ENCODE peak calls at places on chromosome 14, in seven cellular contexts. One of them, this sample, is unnamed.

GRCh38 chr14:22836301-22837058 is at the start of gene MMP14:
- DNase-seq in ELF-1: peak
- DNase-seq in WERI-Rb-1: no peak
- DNase-seq in aorta: peak
- DNase-seq in stimulated activated CD8-positive, alpha-beta memory T cell treated with anti-CD3 and anti-CD28 coated beads, Interleukin-4, amount 100 ng/mL, for 4 hours: no peak
- DNase-seq in GM03348: peak
- DNase-seq in NCI-H2171 treated with DMSO at 0.1 percent for 48 hours: peak
- DNase-seq in this sample: no peak

GRCh38 chr14:31898835-31899528 is 178.1 kb upstream of the ARHGAP5 start:
- DNase-seq in ELF-1: no peak
- DNase-seq in WERI-Rb-1: no peak
- DNase-seq in aorta: no peak
- DNase-seq in stimulated activated CD8-positive, alpha-beta memory T cell treated with anti-CD3 and anti-CD28 coated beads, Interleukin-4, amount 100 ng/mL, for 4 hours: no peak
- DNase-seq in GM03348: no peak
- DNase-seq in NCI-H2171 treated with DMSO at 0.1 percent for 48 hours: no peak
- DNase-seq in this sample: no peak

GRCh38 chr14:25400607-25401206 is 350.8 kb upstream of the STXBP6 start:
- DNase-seq in ELF-1: no peak
- DNase-seq in WERI-Rb-1: peak
- DNase-seq in aorta: no peak
- DNase-seq in stimulated activated CD8-positive, alpha-beta memory T cell treated with anti-CD3 and anti-CD28 coated beads, Interleukin-4, amount 100 ng/mL, for 4 hours: no peak
- DNase-seq in GM03348: peak
- DNase-seq in NCI-H2171 treated with DMSO at 0.1 percent for 48 hours: peak
- DNase-seq in this sample: no peak

GRCh38 chr14:100213956-100214767 is 24.8 kb upstream of the YY1 start:
- DNase-seq in ELF-1: peak
- DNase-seq in WERI-Rb-1: peak
- DNase-seq in aorta: peak
- DNase-seq in stimulated activated CD8-positive, alpha-beta memory T cell treated with anti-CD3 and anti-CD28 coated beads, Interleukin-4, amount 100 ng/mL, for 4 hours: peak
- DNase-seq in GM03348: peak
- DNase-seq in NCI-H2171 treated with DMSO at 0.1 percent for 48 hours: peak
- DNase-seq in this sample: peak

GRCh38 chr14:79686196-79686595 is 525.1 kb downstream of the DIO2 start:
- DNase-seq in ELF-1: no peak
- DNase-seq in WERI-Rb-1: no peak
- DNase-seq in aorta: no peak
- DNase-seq in stimulated activated CD8-positive, alpha-beta memory T cell treated with anti-CD3 and anti-CD28 coated beads, Interleukin-4, amount 100 ng/mL, for 4 hours: no peak
- DNase-seq in GM03348: no peak
- DNase-seq in NCI-H2171 treated with DMSO at 0.1 percent for 48 hours: no peak
- DNase-seq in this sample: no peak

GRCh38 chr14:81070511-81070910 is 115.1 kb downstream of the TSHR start:
- DNase-seq in ELF-1: no peak
- DNase-seq in WERI-Rb-1: no peak
- DNase-seq in aorta: no peak
- DNase-seq in stimulated activated CD8-positive, alpha-beta memory T cell treated with anti-CD3 and anti-CD28 coated beads, Interleukin-4, amount 100 ng/mL, for 4 hours: no peak
- DNase-seq in GM03348: no peak
- DNase-seq in NCI-H2171 treated with DMSO at 0.1 percent for 48 hours: peak
- DNase-seq in this sample: no peak

GRCh38 chr14:67934087-67934486 is 114.5 kb downstream of the RAD51B start:
- DNase-seq in ELF-1: peak
- DNase-seq in WERI-Rb-1: peak
- DNase-seq in aorta: no peak
- DNase-seq in stimulated activated CD8-positive, alpha-beta memory T cell treated with anti-CD3 and anti-CD28 coated beads, Interleukin-4, amount 100 ng/mL, for 4 hours: no peak
- DNase-seq in GM03348: peak
- DNase-seq in NCI-H2171 treated with DMSO at 0.1 percent for 48 hours: peak
- DNase-seq in this sample: no peak

GRCh38 chr14:65976771-65977170 is 509.4 kb upstream of the CCDC196 start:
- DNase-seq in ELF-1: no peak
- DNase-seq in WERI-Rb-1: no peak
- DNase-seq in aorta: no peak
- DNase-seq in stimulated activated CD8-positive, alpha-beta memory T cell treated with anti-CD3 and anti-CD28 coated beads, Interleukin-4, amount 100 ng/mL, for 4 hours: no peak
- DNase-seq in GM03348: no peak
- DNase-seq in NCI-H2171 treated with DMSO at 0.1 percent for 48 hours: no peak
- DNase-seq in this sample: no peak

GRCh38 chr14:98953544-98954346 is 318.3 kb downstream of the BCL11B start:
- DNase-seq in ELF-1: no peak
- DNase-seq in WERI-Rb-1: no peak
- DNase-seq in aorta: peak
- DNase-seq in stimulated activated CD8-positive, alpha-beta memory T cell treated with anti-CD3 and anti-CD28 coated beads, Interleukin-4, amount 100 ng/mL, for 4 hours: no peak
- DNase-seq in GM03348: peak
- DNase-seq in NCI-H2171 treated with DMSO at 0.1 percent for 48 hours: no peak
- DNase-seq in this sample: no peak

GRCh38 chr14:99268776-99269510 is 3.1 kb downstream of the BCL11B start:
- DNase-seq in ELF-1: no peak
- DNase-seq in WERI-Rb-1: no peak
- DNase-seq in aorta: no peak
- DNase-seq in stimulated activated CD8-positive, alpha-beta memory T cell treated with anti-CD3 and anti-CD28 coated beads, Interleukin-4, amount 100 ng/mL, for 4 hours: no peak
- DNase-seq in GM03348: no peak
- DNase-seq in NCI-H2171 treated with DMSO at 0.1 percent for 48 hours: peak
- DNase-seq in this sample: no peak

GRCh38 chr14:31336646-31337045 is 83.7 kb downstream of the HEATR5A start:
- DNase-seq in ELF-1: no peak
- DNase-seq in WERI-Rb-1: no peak
- DNase-seq in aorta: no peak
- DNase-seq in stimulated activated CD8-positive, alpha-beta memory T cell treated with anti-CD3 and anti-CD28 coated beads, Interleukin-4, amount 100 ng/mL, for 4 hours: no peak
- DNase-seq in GM03348: no peak
- DNase-seq in NCI-H2171 treated with DMSO at 0.1 percent for 48 hours: no peak
- DNase-seq in this sample: no peak

GRCh38 chr14:67253076-67253635 is 11.9 kb downstream of the PALS1 start:
- DNase-seq in ELF-1: no peak
- DNase-seq in WERI-Rb-1: no peak
- DNase-seq in aorta: no peak
- DNase-seq in stimulated activated CD8-positive, alpha-beta memory T cell treated with anti-CD3 and anti-CD28 coated beads, Interleukin-4, amount 100 ng/mL, for 4 hours: no peak
- DNase-seq in GM03348: no peak
- DNase-seq in NCI-H2171 treated with DMSO at 0.1 percent for 48 hours: no peak
- DNase-seq in this sample: no peak

GRCh38 chr14:55927059-55927458 is 191.2 kb upstream of the PELI2 start:
- DNase-seq in ELF-1: peak
- DNase-seq in WERI-Rb-1: no peak
- DNase-seq in aorta: no peak
- DNase-seq in stimulated activated CD8-positive, alpha-beta memory T cell treated with anti-CD3 and anti-CD28 coated beads, Interleukin-4, amount 100 ng/mL, for 4 hours: no peak
- DNase-seq in GM03348: no peak
- DNase-seq in NCI-H2171 treated with DMSO at 0.1 percent for 48 hours: no peak
- DNase-seq in this sample: no peak

GRCh38 chr14:96953443-96953842 is 156.3 kb downstream of the VRK1 start:
- DNase-seq in ELF-1: no peak
- DNase-seq in WERI-Rb-1: no peak
- DNase-seq in aorta: no peak
- DNase-seq in stimulated activated CD8-positive, alpha-beta memory T cell treated with anti-CD3 and anti-CD28 coated beads, Interleukin-4, amount 100 ng/mL, for 4 hours: no peak
- DNase-seq in GM03348: no peak
- DNase-seq in NCI-H2171 treated with DMSO at 0.1 percent for 48 hours: no peak
- DNase-seq in this sample: no peak

GRCh38 chr14:54697806-54698205 is 130.9 kb downstream of the SAMD4A start:
- DNase-seq in ELF-1: no peak
- DNase-seq in WERI-Rb-1: peak
- DNase-seq in aorta: no peak
- DNase-seq in stimulated activated CD8-positive, alpha-beta memory T cell treated with anti-CD3 and anti-CD28 coated beads, Interleukin-4, amount 100 ng/mL, for 4 hours: no peak
- DNase-seq in GM03348: no peak
- DNase-seq in NCI-H2171 treated with DMSO at 0.1 percent for 48 hours: no peak
- DNase-seq in this sample: no peak

GRCh38 chr14:103700753-103701490 is 14.3 kb downstream of the XRCC3 start:
- DNase-seq in ELF-1: no peak
- DNase-seq in WERI-Rb-1: no peak
- DNase-seq in aorta: no peak
- DNase-seq in stimulated activated CD8-positive, alpha-beta memory T cell treated with anti-CD3 and anti-CD28 coated beads, Interleukin-4, amount 100 ng/mL, for 4 hours: no peak
- DNase-seq in GM03348: no peak
- DNase-seq in NCI-H2171 treated with DMSO at 0.1 percent for 48 hours: no peak
- DNase-seq in this sample: no peak

GRCh38 chr14:33404964-33405574 is 466.4 kb downstream of the NPAS3 start:
- DNase-seq in ELF-1: no peak
- DNase-seq in WERI-Rb-1: no peak
- DNase-seq in aorta: no peak
- DNase-seq in stimulated activated CD8-positive, alpha-beta memory T cell treated with anti-CD3 and anti-CD28 coated beads, Interleukin-4, amount 100 ng/mL, for 4 hours: no peak
- DNase-seq in GM03348: no peak
- DNase-seq in NCI-H2171 treated with DMSO at 0.1 percent for 48 hours: no peak
- DNase-seq in this sample: no peak

GRCh38 chr14:77071938-77072388 is 26.1 kb upstream of the CIPC start:
- DNase-seq in ELF-1: no peak
- DNase-seq in WERI-Rb-1: no peak
- DNase-seq in aorta: no peak
- DNase-seq in stimulated activated CD8-positive, alpha-beta memory T cell treated with anti-CD3 and anti-CD28 coated beads, Interleukin-4, amount 100 ng/mL, for 4 hours: no peak
- DNase-seq in GM03348: peak
- DNase-seq in NCI-H2171 treated with DMSO at 0.1 percent for 48 hours: no peak
- DNase-seq in this sample: no peak

GRCh38 chr14:23577710-23578392 is 739 bp downstream of the JPH4 start:
- DNase-seq in ELF-1: no peak
- DNase-seq in WERI-Rb-1: no peak
- DNase-seq in aorta: no peak
- DNase-seq in stimulated activated CD8-positive, alpha-beta memory T cell treated with anti-CD3 and anti-CD28 coated beads, Interleukin-4, amount 100 ng/mL, for 4 hours: no peak
- DNase-seq in GM03348: no peak
- DNase-seq in NCI-H2171 treated with DMSO at 0.1 percent for 48 hours: no peak
- DNase-seq in this sample: no peak

GRCh38 chr14:92897922-92898599 is 24.9 kb upstream of the CHGA start:
- DNase-seq in ELF-1: no peak
- DNase-seq in WERI-Rb-1: no peak
- DNase-seq in aorta: no peak
- DNase-seq in stimulated activated CD8-positive, alpha-beta memory T cell treated with anti-CD3 and anti-CD28 coated beads, Interleukin-4, amount 100 ng/mL, for 4 hours: peak
- DNase-seq in GM03348: no peak
- DNase-seq in NCI-H2171 treated with DMSO at 0.1 percent for 48 hours: no peak
- DNase-seq in this sample: no peak

GRCh38 chr14:92154283-92154942 is 32.6 kb downstream of the CPSF2 start:
- DNase-seq in ELF-1: no peak
- DNase-seq in WERI-Rb-1: no peak
- DNase-seq in aorta: no peak
- DNase-seq in stimulated activated CD8-positive, alpha-beta memory T cell treated with anti-CD3 and anti-CD28 coated beads, Interleukin-4, amount 100 ng/mL, for 4 hours: no peak
- DNase-seq in GM03348: peak
- DNase-seq in NCI-H2171 treated with DMSO at 0.1 percent for 48 hours: no peak
- DNase-seq in this sample: no peak

This sample was measured in activated T-helper 1 cell treated with anti-CD3 and anti-CD28 coated beads, Interleukin-2, amount 50 U/mL, for 16 hours.